ENCODE peak calls at places on chromosomes 1 and 21, in nine cellular contexts. One of them, this sample, is unnamed.

GRCh38 chr21:46489162-46489663 is 30.5 kb downstream of the DIP2A start:
- DNase-seq in MM.1S: no peak
- DNase-seq in hepatocyte: no peak
- DNase-seq in Panc1: no peak
- DNase-seq in fibroblast of lung: no peak
- DNase-seq in right atrium auricular region: no peak
- DNase-seq in CD8-positive, alpha-beta T cell: no peak
- DNase-seq in thyroid gland: no peak
- DNase-seq in A549: no peak
- DNase-seq in this sample: no peak

GRCh38 chr21:34579411-34579810 is 35.5 kb downstream of the RCAN1 start:
- DNase-seq in thyroid gland: no peak
- DNase-seq in A549: no peak
- DNase-seq in fibroblast of lung: peak
- DNase-seq in right atrium auricular region: no peak
- DNase-seq in MM.1S: no peak
- DNase-seq in hepatocyte: no peak
- DNase-seq in CD8-positive, alpha-beta T cell: no peak
- DNase-seq in Panc1: no peak
- DNase-seq in this sample: no peak

GRCh38 chr1:225777058-225777582 is 506 bp upstream of the SRP9 start:
- DNase-seq in A549: no peak
- DNase-seq in hepatocyte: no peak
- DNase-seq in right atrium auricular region: no peak
- DNase-seq in CD8-positive, alpha-beta T cell: no peak
- DNase-seq in thyroid gland: no peak
- DNase-seq in Panc1: no peak
- DNase-seq in MM.1S: no peak
- DNase-seq in fibroblast of lung: no peak
- DNase-seq in this sample: no peak

GRCh38 chr1:6086762-6087401 is 41.2 kb downstream of the KCNAB2 start:
- DNase-seq in A549: no peak
- DNase-seq in MM.1S: no peak
- DNase-seq in fibroblast of lung: no peak
- DNase-seq in Panc1: no peak
- DNase-seq in hepatocyte: no peak
- DNase-seq in right atrium auricular region: no peak
- DNase-seq in CD8-positive, alpha-beta T cell: no peak
- DNase-seq in thyroid gland: no peak
- DNase-seq in this sample: no peak

GRCh38 chr1:47650606-47651005 is 212.8 kb downstream of the FOXD2 start:
- DNase-seq in MM.1S: no peak
- DNase-seq in hepatocyte: no peak
- DNase-seq in right atrium auricular region: no peak
- DNase-seq in CD8-positive, alpha-beta T cell: no peak
- DNase-seq in fibroblast of lung: no peak
- DNase-seq in thyroid gland: no peak
- DNase-seq in A549: no peak
- DNase-seq in Panc1: no peak
- DNase-seq in this sample: no peak

GRCh38 chr1:110524311-110525249 is 5.6 kb upstream of the KCNA10 start:
- DNase-seq in MM.1S: peak
- DNase-seq in hepatocyte: peak
- DNase-seq in CD8-positive, alpha-beta T cell: peak
- DNase-seq in Panc1: peak
- DNase-seq in thyroid gland: peak
- DNase-seq in A549: peak
- DNase-seq in right atrium auricular region: no peak
- DNase-seq in fibroblast of lung: peak
- DNase-seq in this sample: peak

GRCh38 chr1:245365071-245365470 is 210.3 kb downstream of the KIF26B start:
- DNase-seq in hepatocyte: no peak
- DNase-seq in Panc1: no peak
- DNase-seq in fibroblast of lung: no peak
- DNase-seq in thyroid gland: no peak
- DNase-seq in MM.1S: no peak
- DNase-seq in right atrium auricular region: no peak
- DNase-seq in A549: no peak
- DNase-seq in CD8-positive, alpha-beta T cell: no peak
- DNase-seq in this sample: no peak

GRCh38 chr1:43329995-43330751 is 7.4 kb upstream of the MPL start:
- DNase-seq in fibroblast of lung: peak
- DNase-seq in right atrium auricular region: peak
- DNase-seq in Panc1: no peak
- DNase-seq in MM.1S: no peak
- DNase-seq in hepatocyte: peak
- DNase-seq in A549: no peak
- DNase-seq in thyroid gland: peak
- DNase-seq in CD8-positive, alpha-beta T cell: no peak
- DNase-seq in this sample: no peak

GRCh38 chr1:43592974-43593683 is 56.8 kb upstream of the KDM4A start:
- DNase-seq in right atrium auricular region: no peak
- DNase-seq in A549: no peak
- DNase-seq in thyroid gland: no peak
- DNase-seq in fibroblast of lung: no peak
- DNase-seq in Panc1: no peak
- DNase-seq in CD8-positive, alpha-beta T cell: no peak
- DNase-seq in hepatocyte: no peak
- DNase-seq in MM.1S: no peak
- DNase-seq in this sample: no peak

GRCh38 chr1:29503441-29503840 is 267.1 kb downstream of the PTPRU start:
- DNase-seq in A549: no peak
- DNase-seq in CD8-positive, alpha-beta T cell: no peak
- DNase-seq in Panc1: no peak
- DNase-seq in fibroblast of lung: no peak
- DNase-seq in hepatocyte: no peak
- DNase-seq in thyroid gland: no peak
- DNase-seq in MM.1S: no peak
- DNase-seq in right atrium auricular region: no peak
- DNase-seq in this sample: no peak

GRCh38 chr1:73662526-73662925 is 535.5 kb downstream of the LRRIQ3 start:
- DNase-seq in Panc1: no peak
- DNase-seq in CD8-positive, alpha-beta T cell: no peak
- DNase-seq in fibroblast of lung: no peak
- DNase-seq in A549: no peak
- DNase-seq in MM.1S: no peak
- DNase-seq in hepatocyte: no peak
- DNase-seq in thyroid gland: no peak
- DNase-seq in right atrium auricular region: no peak
- DNase-seq in this sample: no peak

GRCh38 chr1:12464627-12465056 is 153.4 kb downstream of the DHRS3 start:
- DNase-seq in A549: no peak
- DNase-seq in thyroid gland: peak
- DNase-seq in fibroblast of lung: peak
- DNase-seq in CD8-positive, alpha-beta T cell: no peak
- DNase-seq in Panc1: no peak
- DNase-seq in MM.1S: no peak
- DNase-seq in right atrium auricular region: peak
- DNase-seq in hepatocyte: peak
- DNase-seq in this sample: no peak

GRCh38 chr1:231162300-231162969 is 577 bp downstream of the TRIM67 start:
- DNase-seq in A549: peak
- DNase-seq in fibroblast of lung: peak
- DNase-seq in hepatocyte: peak
- DNase-seq in thyroid gland: peak
- DNase-seq in right atrium auricular region: no peak
- DNase-seq in Panc1: no peak
- DNase-seq in MM.1S: peak
- DNase-seq in CD8-positive, alpha-beta T cell: no peak
- DNase-seq in this sample: peak

GRCh38 chr21:16279658-16280581 is 550.1 kb downstream of the USP25 start:
- DNase-seq in MM.1S: no peak
- DNase-seq in right atrium auricular region: no peak
- DNase-seq in hepatocyte: peak
- DNase-seq in Panc1: no peak
- DNase-seq in CD8-positive, alpha-beta T cell: no peak
- DNase-seq in A549: peak
- DNase-seq in fibroblast of lung: peak
- DNase-seq in thyroid gland: peak
- DNase-seq in this sample: no peak

GRCh38 chr1:154466879-154467767 is 34.9 kb upstream of the TDRD10 start:
- DNase-seq in MM.1S: no peak
- DNase-seq in Panc1: no peak
- DNase-seq in fibroblast of lung: no peak
- DNase-seq in right atrium auricular region: no peak
- DNase-seq in A549: no peak
- DNase-seq in hepatocyte: no peak
- DNase-seq in CD8-positive, alpha-beta T cell: no peak
- DNase-seq in thyroid gland: no peak
- DNase-seq in this sample: peak

GRCh38 chr21:34351786-34352241 is 12.0 kb upstream of the KCNE2 start:
- DNase-seq in hepatocyte: peak
- DNase-seq in thyroid gland: peak
- DNase-seq in CD8-positive, alpha-beta T cell: no peak
- DNase-seq in MM.1S: peak
- DNase-seq in right atrium auricular region: no peak
- DNase-seq in fibroblast of lung: peak
- DNase-seq in A549: peak
- DNase-seq in Panc1: no peak
- DNase-seq in this sample: peak

GRCh38 chr1:118947003-118947765 is 41.0 kb downstream of the TBX15 start:
- DNase-seq in MM.1S: no peak
- DNase-seq in Panc1: no peak
- DNase-seq in right atrium auricular region: no peak
- DNase-seq in CD8-positive, alpha-beta T cell: no peak
- DNase-seq in thyroid gland: no peak
- DNase-seq in fibroblast of lung: peak
- DNase-seq in hepatocyte: no peak
- DNase-seq in A549: no peak
- DNase-seq in this sample: no peak

GRCh38 chr21:25512095-25513086 is 94.9 kb downstream of the MRPL39 start:
- DNase-seq in thyroid gland: no peak
- DNase-seq in fibroblast of lung: no peak
- DNase-seq in hepatocyte: no peak
- DNase-seq in MM.1S: no peak
- DNase-seq in A549: no peak
- DNase-seq in Panc1: no peak
- DNase-seq in right atrium auricular region: no peak
- DNase-seq in CD8-positive, alpha-beta T cell: no peak
- DNase-seq in this sample: no peak

GRCh38 chr1:61424382-61424781 is 300.6 kb downstream of the TM2D1 start:
- DNase-seq in right atrium auricular region: no peak
- DNase-seq in thyroid gland: no peak
- DNase-seq in Panc1: no peak
- DNase-seq in hepatocyte: no peak
- DNase-seq in CD8-positive, alpha-beta T cell: no peak
- DNase-seq in fibroblast of lung: no peak
- DNase-seq in A549: no peak
- DNase-seq in MM.1S: no peak
- DNase-seq in this sample: no peak
- TF ChIP-seq CTCF in right atrium auricular region: no peak
- TF ChIP-seq CTCF in thyroid gland: no peak
- TF ChIP-seq CTCF in Panc1: no peak
- TF ChIP-seq CTCF in hepatocyte: no peak
- TF ChIP-seq CTCF in CD8-positive, alpha-beta T cell: no peak
- TF ChIP-seq CTCF in fibroblast of lung: no peak
- TF ChIP-seq CTCF in A549: no peak
- TF ChIP-seq CTCF in MM.1S: no peak
- TF ChIP-seq CTCF in this sample: no peak

DNA sequence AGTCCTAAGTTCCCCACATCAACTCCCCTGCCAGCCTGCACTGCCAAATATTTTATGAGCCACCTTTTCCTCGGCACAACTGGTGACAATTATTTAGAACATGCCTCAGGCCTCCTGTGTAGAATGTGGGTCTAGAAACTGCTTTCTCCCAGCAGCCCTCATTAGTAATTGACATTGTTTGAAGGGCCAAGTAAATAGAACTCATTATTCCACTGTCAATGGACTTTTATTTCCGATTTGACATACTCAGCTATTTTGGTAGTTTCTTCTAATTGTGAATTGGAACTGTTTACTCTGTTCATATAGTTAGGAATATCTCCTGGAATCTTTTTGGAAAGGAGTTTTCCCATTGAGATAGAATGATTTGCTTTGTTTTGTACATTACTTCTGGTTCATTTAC is 168.8 kb upstream of the L1TD1 start:
- DNase-seq in CD8-positive, alpha-beta T cell: no peak
- DNase-seq in right atrium auricular region: no peak
- DNase-seq in Panc1: no peak
- DNase-seq in hepatocyte: no peak
- DNase-seq in thyroid gland: no peak
- DNase-seq in A549: no peak
- DNase-seq in MM.1S: no peak
- DNase-seq in fibroblast of lung: no peak
- DNase-seq in this sample: no peak
- H3K27ac ChIP-seq in CD8-positive, alpha-beta T cell: no peak
- H3K27ac ChIP-seq in right atrium auricular region: no peak
- H3K27ac ChIP-seq in Panc1: no peak
- H3K27ac ChIP-seq in hepatocyte: no peak
- H3K27ac ChIP-seq in thyroid gland: no peak
- H3K27ac ChIP-seq in A549: no peak
- H3K27ac ChIP-seq in MM.1S: no peak
- H3K27ac ChIP-seq in fibroblast of lung: no peak
- H3K27ac ChIP-seq in this sample: no peak

GRCh38 chr1:159803946-159804695 is 2.0 kb downstream of the FCRL6 start:
- DNase-seq in right atrium auricular region: no peak
- DNase-seq in fibroblast of lung: no peak
- DNase-seq in CD8-positive, alpha-beta T cell: no peak
- DNase-seq in A549: no peak
- DNase-seq in MM.1S: no peak
- DNase-seq in Panc1: no peak
- DNase-seq in hepatocyte: no peak
- DNase-seq in thyroid gland: no peak
- DNase-seq in this sample: no peak
- TF ChIP-seq CTCF in right atrium auricular region: no peak
- TF ChIP-seq CTCF in fibroblast of lung: no peak
- TF ChIP-seq CTCF in CD8-positive, alpha-beta T cell: no peak
- TF ChIP-seq CTCF in A549: no peak
- TF ChIP-seq CTCF in MM.1S: no peak
- TF ChIP-seq CTCF in Panc1: no peak
- TF ChIP-seq CTCF in hepatocyte: no peak
- TF ChIP-seq CTCF in thyroid gland: no peak
- TF ChIP-seq CTCF in this sample: no peak

GRCh38 chr1:112700290-112701226 is 6.4 kb downstream of the RHOC start:
- DNase-seq in A549: peak
- DNase-seq in thyroid gland: peak
- DNase-seq in hepatocyte: peak
- DNase-seq in fibroblast of lung: peak
- DNase-seq in CD8-positive, alpha-beta T cell: peak
- DNase-seq in MM.1S: peak
- DNase-seq in right atrium auricular region: peak
- DNase-seq in Panc1: peak
- DNase-seq in this sample: peak

GRCh38 chr1:112701227-112702066 is 5.5 kb downstream of the RHOC start:
- DNase-seq in thyroid gland: no peak
- DNase-seq in MM.1S: no peak
- DNase-seq in hepatocyte: no peak
- DNase-seq in Panc1: no peak
- DNase-seq in A549: no peak
- DNase-seq in right atrium auricular region: no peak
- DNase-seq in CD8-positive, alpha-beta T cell: no peak
- DNase-seq in fibroblast of lung: no peak
- DNase-seq in this sample: no peak

GRCh38 chr1:112698366-112699310 is 8.3 kb downstream of the RHOC start:
- DNase-seq in Panc1: no peak
- DNase-seq in right atrium auricular region: no peak
- DNase-seq in fibroblast of lung: no peak
- DNase-seq in MM.1S: no peak
- DNase-seq in thyroid gland: peak
- DNase-seq in hepatocyte: peak
- DNase-seq in A549: no peak
- DNase-seq in CD8-positive, alpha-beta T cell: no peak
- DNase-seq in this sample: no peak

GRCh38 chr1:112697781-112698201 is 9.1 kb downstream of the RHOC start:
- DNase-seq in A549: no peak
- DNase-seq in fibroblast of lung: no peak
- DNase-seq in right atrium auricular region: no peak
- DNase-seq in CD8-positive, alpha-beta T cell: no peak
- DNase-seq in Panc1: no peak
- DNase-seq in hepatocyte: no peak
- DNase-seq in thyroid gland: no peak
- DNase-seq in MM.1S: no peak
- DNase-seq in this sample: no peak

GRCh38 chr1:112699425-112700144 is 7.3 kb downstream of the RHOC start:
- DNase-seq in CD8-positive, alpha-beta T cell: no peak
- DNase-seq in A549: no peak
- DNase-seq in right atrium auricular region: no peak
- DNase-seq in hepatocyte: no peak
- DNase-seq in fibroblast of lung: no peak
- DNase-seq in thyroid gland: no peak
- DNase-seq in MM.1S: no peak
- DNase-seq in Panc1: no peak
- DNase-seq in this sample: no peak
- H3K27ac ChIP-seq in CD8-positive, alpha-beta T cell: no peak
- H3K27ac ChIP-seq in A549: peak
- H3K27ac ChIP-seq in right atrium auricular region: peak
- H3K27ac ChIP-seq in hepatocyte: peak
- H3K27ac ChIP-seq in fibroblast of lung: peak
- H3K27ac ChIP-seq in thyroid gland: peak
- H3K27ac ChIP-seq in MM.1S: no peak
- H3K27ac ChIP-seq in Panc1: peak
- H3K27ac ChIP-seq in this sample: no peak

This sample was measured in WERI-Rb-1.